ENCODE peak calls at places on chromosomes 1 and 21, in five cellular contexts. A is IMR-90, O is neuronal stem cell, Z is mesendoderm, M is mesenchymal stem cell. X is an unnamed sample.

GRCh38 chr1:234611153-234611798 is 1.3 kb upstream of the IRF2BP2 start:
- DNase-seq in O (peak), M (peak), Z (peak), A (peak), X (peak)

GRCh38 chr21:35366348-35367085 is 317.4 kb upstream of the RUNX1 start:
- DNase-seq in M (peak), Z (no peak), A (peak), O (no peak), X (peak)

GRCh38 chr1:232793944-232794343 is 11.3 kb upstream of the MAP10 start:
- DNase-seq in A (peak), M (peak), Z (no peak), O (no peak), X (no peak)

GRCh38 chr1:22737374-22738068 is 26.9 kb downstream of the EPHB2 start:
- DNase-seq in O (no peak), M (no peak), A (no peak), Z (no peak), X (no peak)

GRCh38 chr1:92441316-92442311 is 45.1 kb downstream of the GFI1 start:
- DNase-seq in Z (peak), A (no peak), O (no peak), M (no peak), X (no peak)

GRCh38 chr1:234975122-234975940 is 153.3 kb downstream of the TOMM20 start:
- DNase-seq in A (peak), M (peak), Z (peak), O (no peak), X (peak)

GRCh38 chr1:180029524-180030130 is 75.0 kb downstream of the CEP350 start:
- DNase-seq in Z (no peak), O (no peak), A (no peak), M (no peak), X (no peak)

GRCh38 chr21:45299026-45299863 is 11.6 kb upstream of the POFUT2 start:
- DNase-seq in M (peak), A (no peak), O (no peak), Z (no peak), X (no peak)

GRCh38 chr21:17476006-17476405 is 36.8 kb upstream of the CXADR start:
- DNase-seq in A (no peak), M (no peak), O (no peak), Z (no peak), X (no peak)

GRCh38 chr1:201999625-202000238 is 10.7 kb upstream of the ELF3 start:
- DNase-seq in M (peak), Z (peak), A (peak), O (no peak), X (peak)

DNA sequence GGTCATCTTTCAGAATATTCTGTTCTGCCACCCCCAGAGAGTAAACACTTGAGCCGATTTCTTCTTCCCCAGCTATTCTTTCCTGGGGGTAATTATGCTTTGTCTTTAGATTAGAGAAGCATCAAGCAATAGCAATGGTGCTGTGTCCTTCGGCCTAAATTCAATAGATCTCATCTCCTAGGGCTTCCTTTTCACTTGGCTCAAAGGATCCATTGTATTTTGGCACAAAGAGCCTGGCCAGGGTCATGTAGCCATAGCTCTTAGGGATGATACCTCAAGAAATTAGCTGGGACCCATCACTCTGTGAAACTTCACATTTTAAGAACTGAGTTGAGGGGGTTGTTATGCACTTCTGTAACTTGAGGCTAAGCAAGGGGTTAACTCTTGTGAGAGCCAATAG is 27.0 kb downstream of the MRPS6 start:
- DNase-seq in Z (no peak), M (no peak), A (no peak), O (no peak), X (no peak)
- H3K4me3 ChIP-seq in Z (no peak), M (no peak), A (no peak), O (no peak), X (no peak)

DNA sequence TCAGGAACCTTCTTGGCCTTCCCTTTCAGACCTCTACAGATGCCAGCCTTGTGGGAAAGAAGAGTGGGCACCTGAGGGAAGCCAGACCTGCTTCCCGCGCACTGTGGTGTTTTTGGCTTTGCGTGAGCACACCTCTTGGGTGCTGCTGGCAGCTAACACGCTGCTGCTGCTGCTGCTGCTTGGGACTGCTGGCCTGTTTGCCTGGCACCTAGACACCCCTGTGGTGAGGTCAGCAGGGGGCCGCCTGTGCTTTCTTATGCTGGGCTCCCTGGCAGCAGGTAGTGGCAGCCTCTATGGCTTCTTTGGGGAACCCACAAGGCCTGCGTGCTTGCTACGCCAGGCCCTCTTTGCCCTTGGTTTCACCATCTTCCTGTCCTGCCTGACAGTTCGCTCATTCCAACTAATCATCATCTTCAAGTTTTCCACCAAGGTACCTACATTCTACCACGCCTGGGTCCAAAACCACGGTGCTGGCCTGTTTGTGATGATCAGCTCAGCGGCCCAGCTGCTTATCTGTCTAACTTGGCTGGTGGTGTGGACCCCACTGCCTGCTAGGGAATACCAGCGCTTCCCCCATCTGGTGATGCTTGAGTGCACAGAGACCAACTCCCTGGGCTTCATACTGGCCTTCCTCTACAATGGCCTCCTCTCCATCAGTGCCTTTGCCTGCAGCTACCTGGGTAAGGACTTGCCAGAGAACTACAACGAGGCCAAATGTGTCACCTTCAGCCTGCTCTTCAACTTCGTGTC is 995 bp upstream of the ZBTB48 start:
- DNase-seq in M (no peak), O (no peak), A (no peak), Z (no peak), X (no peak)
- H3K27ac ChIP-seq in M (no peak), O (peak), A (peak), Z (no peak), X (no peak)

GRCh38 chr1:112529301-112529700 is 20.5 kb downstream of the WNT2B start:
- DNase-seq in O (no peak), A (peak), M (no peak), Z (no peak), X (no peak)
- H3K23ac ChIP-seq in O (no peak), A (no peak), M (no peak), Z (no peak), X (no peak)

GRCh38 chr1:192950926-192951325 is 108.2 kb downstream of the UCHL5 start:
- DNase-seq in A (no peak), Z (no peak), M (no peak), O (no peak), X (no peak)

GRCh38 chr1:192951961-192952460 is 107.1 kb downstream of the UCHL5 start:
- DNase-seq in A (peak), O (no peak), Z (no peak), M (peak), X (peak)

GRCh38 chr1:192958350-192958749 is 100.8 kb downstream of the UCHL5 start:
- DNase-seq in O (no peak), M (no peak), Z (no peak), A (no peak), X (no peak)

GRCh38 chr1:192952646-192953045 is 106.5 kb downstream of the UCHL5 start:
- DNase-seq in A (peak), M (peak), O (no peak), Z (no peak), X (no peak)

DNA sequence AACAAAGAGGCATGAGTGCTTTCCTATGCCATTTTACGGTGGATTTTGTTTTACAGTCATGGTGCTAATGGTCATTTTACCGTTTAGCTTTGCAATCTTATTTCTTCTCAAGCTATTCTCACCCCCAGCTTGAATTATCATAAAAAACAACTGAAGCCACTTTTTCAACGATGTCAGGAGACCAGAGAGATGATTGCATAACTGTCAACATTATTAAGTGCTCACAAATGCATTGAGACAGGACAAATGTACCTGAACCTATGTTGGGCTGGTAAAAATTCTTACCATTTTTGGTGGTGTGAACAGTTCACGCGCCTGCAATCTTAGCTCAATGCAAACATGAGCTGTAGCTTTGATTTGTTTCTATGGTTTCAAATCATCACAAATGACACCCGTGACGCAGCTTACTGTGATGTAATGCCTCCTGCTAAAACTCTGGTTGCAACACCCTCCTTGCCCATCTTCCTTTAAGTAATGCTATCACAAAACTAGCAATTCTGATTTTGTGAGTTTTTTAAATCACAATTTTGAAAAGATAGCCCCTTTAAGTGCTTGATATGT is 104.4 kb downstream of the UCHL5 start:
- DNase-seq in M (peak), A (no peak), Z (peak), O (no peak), X (peak)
- H3K4me3 ChIP-seq in M (no peak), A (no peak), Z (no peak), O (no peak), X (no peak)

GRCh38 chr1:157455318-157455717 is 97.0 kb downstream of the FCRL5 start:
- DNase-seq in A (no peak), Z (no peak), O (no peak), M (no peak), X (no peak)

GRCh38 chr1:157448666-157449065 is 103.6 kb downstream of the FCRL5 start:
- DNase-seq in Z (no peak), O (no peak), M (no peak), A (no peak), X (no peak)

DNA sequence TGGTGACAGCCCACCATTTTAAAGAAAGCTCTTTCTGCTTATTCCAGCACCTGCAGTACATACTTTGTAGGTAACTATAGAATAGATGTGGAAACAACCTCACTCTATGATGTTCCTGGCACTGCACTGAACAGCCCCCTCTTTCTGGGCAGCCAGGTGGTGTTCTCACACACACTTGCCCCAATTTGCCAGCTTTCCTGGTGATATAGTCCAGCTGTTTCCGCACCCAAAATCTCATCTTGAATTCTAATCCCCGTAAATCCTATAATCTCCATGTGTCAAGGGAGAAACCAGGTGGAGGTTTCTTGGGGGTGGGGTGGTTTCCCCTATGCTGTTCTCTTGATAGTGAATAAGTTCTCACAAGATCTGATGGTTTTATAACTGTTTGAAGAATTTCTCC is 102.2 kb downstream of the FCRL5 start:
- DNase-seq in Z (no peak), M (no peak), O (no peak), A (no peak), X (no peak)
- H3K27ac ChIP-seq in Z (peak), M (no peak), O (no peak), A (no peak), X (no peak)

DNA sequence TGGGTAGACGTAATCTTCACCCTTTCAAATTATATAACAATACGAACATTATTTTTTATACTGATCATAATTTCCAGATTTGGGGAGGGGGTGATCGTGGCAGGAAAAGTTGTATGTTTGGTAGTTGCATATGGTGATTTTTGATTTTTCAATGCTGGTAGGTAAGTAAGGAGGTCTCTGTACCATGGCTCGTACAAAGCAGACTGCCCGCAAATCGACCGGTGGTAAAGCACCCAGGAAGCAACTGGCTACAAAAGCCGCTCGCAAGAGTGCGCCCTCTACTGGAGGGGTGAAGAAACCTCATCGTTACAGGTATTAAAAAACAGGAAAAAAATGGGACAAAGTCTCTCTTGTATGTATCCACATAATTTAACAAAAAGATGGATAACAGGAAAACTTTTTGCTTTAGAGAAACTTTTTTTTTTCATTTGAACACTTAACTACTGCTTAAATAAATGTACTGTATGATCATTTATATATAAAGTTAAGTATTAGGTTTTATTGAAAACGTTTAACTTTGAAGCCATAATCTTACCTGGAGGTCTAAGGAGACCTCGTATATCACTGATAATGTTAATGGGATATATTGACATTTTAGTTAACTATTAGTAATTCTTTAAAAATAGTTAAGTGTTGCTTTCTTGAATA is 1.8 kb downstream of the H3-3A start:
- DNase-seq in Z (peak), M (peak), A (no peak), O (no peak), X (no peak)
- H3K23ac ChIP-seq in Z (no peak), M (no peak), A (peak), O (no peak), X (no peak)

DNA sequence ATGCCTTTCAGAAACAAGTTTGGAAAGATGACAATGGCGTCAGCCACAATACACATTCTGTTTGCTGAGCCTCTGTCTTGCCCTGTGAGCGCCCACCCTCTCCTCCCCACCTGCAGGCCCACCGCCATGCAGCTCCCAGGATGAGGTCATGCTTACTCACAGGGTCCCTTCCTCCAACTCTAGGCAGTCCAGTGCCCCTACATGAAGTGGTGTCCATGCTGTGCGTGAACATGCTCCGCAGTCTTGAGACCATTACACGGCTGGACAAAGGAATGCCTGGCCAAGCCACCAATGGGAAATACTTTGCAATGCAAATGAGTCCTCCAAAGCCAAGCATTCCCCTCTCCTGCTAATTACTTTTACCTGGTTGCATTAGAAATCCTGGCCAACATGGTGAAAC is 92.2 kb downstream of the CD58 start:
- DNase-seq in Z (peak), O (no peak), M (no peak), A (no peak), X (no peak)
- H3K4me3 ChIP-seq in Z (no peak), O (peak), M (no peak), A (no peak), X (no peak)